ENCODE peak calls at places on chromosomes 13 and 19, in five cellular contexts. One of them, this sample, is unnamed. For H3K36me3, the result is how much of the 10 kb centered on the place peaks cover.

GRCh38 chr13:22256111-22256639 is 585.3 kb downstream of the FGF9 start:
- DNase-seq in heart right ventricle: no peak
- DNase-seq in tibial artery: no peak
- DNase-seq in breast epithelium: no peak
- DNase-seq in left ventricle myocardium inferior: no peak
- DNase-seq in this sample: no peak

GRCh38 chr19:48218964-48219363 is 36.7 kb downstream of the CARD8 start:
- DNase-seq in heart right ventricle: no peak
- DNase-seq in tibial artery: no peak
- DNase-seq in left ventricle myocardium inferior: no peak
- DNase-seq in breast epithelium: no peak
- DNase-seq in this sample: no peak

GRCh38 chr13:107669356-107669755 is 546.0 kb downstream of the LIG4 start:
- DNase-seq in left ventricle myocardium inferior: no peak
- DNase-seq in tibial artery: no peak
- DNase-seq in heart right ventricle: no peak
- DNase-seq in breast epithelium: no peak
- DNase-seq in this sample: peak

GRCh38 chr19:38134538-38135149 is 89.4 kb downstream of the DPF1 start:
- DNase-seq in tibial artery: no peak
- DNase-seq in heart right ventricle: peak
- DNase-seq in breast epithelium: no peak
- DNase-seq in left ventricle myocardium inferior: no peak
- DNase-seq in this sample: no peak

GRCh38 chr19:34310494-34310981 is 54.5 kb upstream of the GPI start:
- DNase-seq in tibial artery: no peak
- DNase-seq in breast epithelium: peak
- DNase-seq in left ventricle myocardium inferior: no peak
- DNase-seq in heart right ventricle: no peak
- DNase-seq in this sample: no peak

GRCh38 chr19:40422428-40423226 is 3.2 kb downstream of the SERTAD1 start:
- DNase-seq in left ventricle myocardium inferior: no peak
- DNase-seq in tibial artery: no peak
- DNase-seq in breast epithelium: no peak
- DNase-seq in heart right ventricle: no peak
- DNase-seq in this sample: no peak

GRCh38 chr13:30388401-30389283 is 33.7 kb upstream of the UBE2L5 start:
- DNase-seq in left ventricle myocardium inferior: no peak
- DNase-seq in tibial artery: no peak
- DNase-seq in heart right ventricle: no peak
- DNase-seq in breast epithelium: no peak
- DNase-seq in this sample: no peak

GRCh38 chr13:30679483-30680330 is 55.6 kb upstream of the ALOX5AP start:
- DNase-seq in left ventricle myocardium inferior: no peak
- DNase-seq in breast epithelium: no peak
- DNase-seq in heart right ventricle: no peak
- DNase-seq in tibial artery: no peak
- DNase-seq in this sample: no peak

GRCh38 chr13:113023217-113023597 is 54.2 kb downstream of the MCF2L start:
- DNase-seq in tibial artery: no peak
- DNase-seq in heart right ventricle: peak
- DNase-seq in breast epithelium: no peak
- DNase-seq in left ventricle myocardium inferior: peak
- DNase-seq in this sample: no peak

GRCh38 chr19:19451429-19452240 is 46.2 kb downstream of the GATAD2A start:
- DNase-seq in left ventricle myocardium inferior: no peak
- DNase-seq in breast epithelium: no peak
- DNase-seq in tibial artery: no peak
- DNase-seq in heart right ventricle: no peak
- DNase-seq in this sample: no peak

GRCh38 chr13:94050039-94050438 is 429.4 kb downstream of the DCT start:
- DNase-seq in tibial artery: no peak
- DNase-seq in left ventricle myocardium inferior: no peak
- DNase-seq in heart right ventricle: no peak
- DNase-seq in breast epithelium: no peak
- DNase-seq in this sample: no peak
- TF ChIP-seq CTCF in tibial artery: no peak
- TF ChIP-seq CTCF in left ventricle myocardium inferior: no peak
- TF ChIP-seq CTCF in heart right ventricle: no peak
- TF ChIP-seq CTCF in breast epithelium: no peak
- TF ChIP-seq CTCF in this sample: no peak

GRCh38 chr13:24623141-24623665 is 57.0 kb upstream of the ATP12A start:
- DNase-seq in tibial artery: no peak
- DNase-seq in breast epithelium: no peak
- DNase-seq in heart right ventricle: no peak
- DNase-seq in left ventricle myocardium inferior: no peak
- DNase-seq in this sample: no peak
- H3K36me3 ChIP-seq in tibial artery: under half
- H3K36me3 ChIP-seq in breast epithelium: under half
- H3K36me3 ChIP-seq in heart right ventricle: under half
- H3K36me3 ChIP-seq in left ventricle myocardium inferior: under half
- H3K36me3 ChIP-seq in this sample: under half

GRCh38 chr19:13013649-13014048 is 18.4 kb downstream of the NFIX start:
- DNase-seq in heart right ventricle: no peak
- DNase-seq in left ventricle myocardium inferior: no peak
- DNase-seq in breast epithelium: no peak
- DNase-seq in tibial artery: no peak
- DNase-seq in this sample: no peak

GRCh38 chr19:13015361-13016231 is 20.3 kb downstream of the NFIX start:
- DNase-seq in tibial artery: no peak
- DNase-seq in heart right ventricle: no peak
- DNase-seq in breast epithelium: no peak
- DNase-seq in left ventricle myocardium inferior: no peak
- DNase-seq in this sample: no peak

GRCh38 chr19:13014921-13015280 is 19.6 kb downstream of the NFIX start:
- DNase-seq in left ventricle myocardium inferior: no peak
- DNase-seq in tibial artery: no peak
- DNase-seq in breast epithelium: no peak
- DNase-seq in heart right ventricle: no peak
- DNase-seq in this sample: no peak

GRCh38 chr19:13012690-13013608 is 17.7 kb downstream of the NFIX start:
- DNase-seq in tibial artery: peak
- DNase-seq in left ventricle myocardium inferior: peak
- DNase-seq in heart right ventricle: no peak
- DNase-seq in breast epithelium: no peak
- DNase-seq in this sample: no peak

GRCh38 chr19:13014101-13014920 is 19.0 kb downstream of the NFIX start:
- DNase-seq in left ventricle myocardium inferior: no peak
- DNase-seq in breast epithelium: no peak
- DNase-seq in heart right ventricle: no peak
- DNase-seq in tibial artery: no peak
- DNase-seq in this sample: no peak
- H3K4me3 ChIP-seq in left ventricle myocardium inferior: peak
- H3K4me3 ChIP-seq in breast epithelium: peak
- H3K4me3 ChIP-seq in heart right ventricle: peak
- H3K4me3 ChIP-seq in tibial artery: peak
- H3K4me3 ChIP-seq in this sample: no peak

GRCh38 chr13:57629391-57629804 is 2.1 kb upstream of the PCDH17 start:
- DNase-seq in heart right ventricle: peak
- DNase-seq in tibial artery: peak
- DNase-seq in left ventricle myocardium inferior: no peak
- DNase-seq in breast epithelium: peak
- DNase-seq in this sample: no peak
- TF ChIP-seq CTCF in heart right ventricle: no peak
- TF ChIP-seq CTCF in tibial artery: no peak
- TF ChIP-seq CTCF in left ventricle myocardium inferior: no peak
- TF ChIP-seq CTCF in breast epithelium: no peak
- TF ChIP-seq CTCF in this sample: no peak

GRCh38 chr19:1646931-1647663 is 5.3 kb downstream of the TCF3 start:
- DNase-seq in tibial artery: no peak
- DNase-seq in breast epithelium: no peak
- DNase-seq in heart right ventricle: no peak
- DNase-seq in left ventricle myocardium inferior: no peak
- DNase-seq in this sample: no peak
- H3K36me3 ChIP-seq in tibial artery: under half
- H3K36me3 ChIP-seq in breast epithelium: under half
- H3K36me3 ChIP-seq in heart right ventricle: half or more
- H3K36me3 ChIP-seq in left ventricle myocardium inferior: under half
- H3K36me3 ChIP-seq in this sample: under half

GRCh38 chr19:952680-953500 is 27.1 kb downstream of the ARID3A start:
- DNase-seq in left ventricle myocardium inferior: no peak
- DNase-seq in tibial artery: no peak
- DNase-seq in heart right ventricle: no peak
- DNase-seq in breast epithelium: no peak
- DNase-seq in this sample: no peak

GRCh38 chr19:955803-956746 is 28.1 kb upstream of the WDR18 start:
- DNase-seq in left ventricle myocardium inferior: no peak
- DNase-seq in tibial artery: no peak
- DNase-seq in breast epithelium: no peak
- DNase-seq in heart right ventricle: no peak
- DNase-seq in this sample: no peak

GRCh38 chr19:954272-954671 is 28.4 kb downstream of the ARID3A start:
- DNase-seq in tibial artery: no peak
- DNase-seq in heart right ventricle: no peak
- DNase-seq in breast epithelium: no peak
- DNase-seq in left ventricle myocardium inferior: no peak
- DNase-seq in this sample: no peak

GRCh38 chr19:953501-954271 is 27.9 kb downstream of the ARID3A start:
- DNase-seq in left ventricle myocardium inferior: no peak
- DNase-seq in breast epithelium: no peak
- DNase-seq in tibial artery: no peak
- DNase-seq in heart right ventricle: no peak
- DNase-seq in this sample: no peak

DNA sequence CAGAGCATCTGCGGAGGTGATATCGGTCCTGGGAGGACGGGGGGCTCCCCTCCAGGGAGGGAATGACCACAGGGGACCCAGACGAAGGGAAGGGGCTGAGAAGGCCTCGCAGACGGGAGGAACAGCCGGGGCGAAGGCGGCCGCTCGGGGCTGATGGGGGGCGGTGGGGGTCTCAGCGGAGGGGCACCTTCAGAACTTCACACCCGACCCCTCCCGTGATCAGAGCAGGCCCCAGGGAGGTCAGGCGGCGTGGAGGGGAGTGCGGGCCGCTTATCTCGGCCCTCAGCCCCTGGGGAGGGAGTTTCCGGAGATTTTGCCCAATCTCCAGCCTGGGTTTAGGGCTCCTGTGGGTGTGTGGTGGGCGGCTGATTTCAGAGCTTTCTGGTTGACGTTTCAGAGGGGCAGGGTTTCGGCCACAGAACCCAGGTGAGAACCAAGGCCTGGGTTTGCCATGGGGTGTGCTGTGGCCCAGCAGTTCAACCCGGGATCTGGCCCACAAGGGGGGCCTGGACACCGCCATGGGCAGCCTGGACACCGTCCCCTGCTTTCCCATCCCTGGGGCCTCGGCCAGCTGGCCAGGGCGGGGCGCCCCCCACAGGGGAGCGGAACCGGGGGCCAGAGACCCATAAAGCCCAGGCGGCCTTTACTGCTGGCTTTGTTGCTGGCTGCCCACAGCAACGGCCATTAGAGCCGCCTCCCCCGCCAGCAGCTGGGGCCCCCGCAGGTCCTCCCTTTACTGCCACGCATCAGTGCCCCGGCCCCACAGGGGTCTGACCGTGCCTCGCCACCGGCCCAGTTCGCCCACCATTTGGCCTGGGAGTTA is 29.0 kb downstream of the ARID3A start:
- DNase-seq in tibial artery: no peak
- DNase-seq in breast epithelium: no peak
- DNase-seq in left ventricle myocardium inferior: no peak
- DNase-seq in heart right ventricle: no peak
- DNase-seq in this sample: no peak
- H3K4me3 ChIP-seq in tibial artery: no peak
- H3K4me3 ChIP-seq in breast epithelium: no peak
- H3K4me3 ChIP-seq in left ventricle myocardium inferior: no peak
- H3K4me3 ChIP-seq in heart right ventricle: no peak
- H3K4me3 ChIP-seq in this sample: no peak

DNA sequence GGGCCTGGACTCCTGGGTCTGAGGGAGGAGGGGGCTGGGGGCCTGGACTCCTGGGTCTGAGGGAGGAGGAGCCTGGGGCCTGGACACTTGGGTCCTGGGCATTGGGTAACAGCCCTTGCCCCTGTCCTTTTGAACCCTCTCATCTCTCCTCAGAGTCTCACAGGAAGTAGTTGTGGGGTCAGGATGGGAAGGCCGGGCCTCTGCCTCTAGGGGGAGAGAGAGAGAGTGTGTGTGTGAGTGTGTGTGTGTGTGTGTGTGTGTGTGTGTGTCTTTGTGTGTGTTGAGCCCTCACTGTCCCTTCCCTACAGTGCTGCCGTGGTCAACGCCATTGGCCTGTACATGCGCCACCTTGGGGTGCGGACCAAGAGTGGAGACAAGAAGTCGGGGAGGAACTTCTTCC is 10.9 kb downstream of the ARHGEF1 start:
- DNase-seq in heart right ventricle: no peak
- DNase-seq in tibial artery: no peak
- DNase-seq in breast epithelium: no peak
- DNase-seq in left ventricle myocardium inferior: no peak
- DNase-seq in this sample: no peak
- TF ChIP-seq CTCF in heart right ventricle: no peak
- TF ChIP-seq CTCF in tibial artery: no peak
- TF ChIP-seq CTCF in breast epithelium: no peak
- TF ChIP-seq CTCF in left ventricle myocardium inferior: no peak
- TF ChIP-seq CTCF in this sample: no peak

GRCh38 chr13:28535734-28536133 is 40.8 kb upstream of the FLT1 start:
- DNase-seq in tibial artery: no peak
- DNase-seq in breast epithelium: no peak
- DNase-seq in heart right ventricle: no peak
- DNase-seq in left ventricle myocardium inferior: no peak
- DNase-seq in this sample: no peak
- H3K36me3 ChIP-seq in tibial artery: under half
- H3K36me3 ChIP-seq in breast epithelium: under half
- H3K36me3 ChIP-seq in heart right ventricle: under half
- H3K36me3 ChIP-seq in left ventricle myocardium inferior: under half
- H3K36me3 ChIP-seq in this sample: under half

GRCh38 chr19:15551183-15552004 is 43.1 kb downstream of the CYP4F22 start:
- DNase-seq in tibial artery: no peak
- DNase-seq in breast epithelium: no peak
- DNase-seq in left ventricle myocardium inferior: no peak
- DNase-seq in heart right ventricle: no peak
- DNase-seq in this sample: no peak
- H3K4me3 ChIP-seq in tibial artery: peak
- H3K4me3 ChIP-seq in breast epithelium: peak
- H3K4me3 ChIP-seq in left ventricle myocardium inferior: peak
- H3K4me3 ChIP-seq in heart right ventricle: peak
- H3K4me3 ChIP-seq in this sample: peak

DNA sequence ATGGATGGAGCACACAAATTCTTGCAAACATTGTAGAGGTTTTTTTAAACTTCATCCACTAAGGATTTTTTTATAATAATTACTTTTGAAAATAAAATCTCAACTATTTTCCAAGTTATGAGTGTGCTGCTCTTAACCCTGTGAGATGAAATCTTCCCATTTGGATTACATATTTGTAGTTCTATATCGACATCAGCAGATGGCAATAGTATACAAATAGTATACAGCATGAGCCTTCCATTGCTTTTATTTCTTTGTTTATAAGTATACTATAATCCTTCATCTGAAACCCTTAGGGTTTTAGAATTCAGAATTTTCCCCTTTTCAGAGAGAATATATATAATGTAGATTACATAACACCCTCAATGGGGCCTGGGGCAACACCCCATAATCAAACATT is 70.5 kb downstream of the GJA3 start:
- DNase-seq in left ventricle myocardium inferior: no peak
- DNase-seq in breast epithelium: no peak
- DNase-seq in heart right ventricle: no peak
- DNase-seq in tibial artery: no peak
- DNase-seq in this sample: no peak
- TF ChIP-seq CTCF in left ventricle myocardium inferior: peak
- TF ChIP-seq CTCF in breast epithelium: no peak
- TF ChIP-seq CTCF in heart right ventricle: peak
- TF ChIP-seq CTCF in tibial artery: no peak
- TF ChIP-seq CTCF in this sample: peak